ENCODE peak calls at places on chromosomes 5 and 9, in nine cellular contexts. B, T, N, Y, M, P, V, Q and X are unnamed samples.

GRCh38 chr9:87662808-87663528 is 63.0 kb upstream of the CTSL start:
- DNase-seq in M (peak; percentile 72), B (no peak), P (peak; percentile 37), N (peak; percentile 81), V (no peak), Y (peak; percentile 51), Q (peak; percentile 91), T (peak; percentile 75), X (peak; percentile 33)

GRCh38 chr9:96486351-96487029 is 36.5 kb downstream of the HABP4 start:
- DNase-seq in B (peak; percentile 56), N (no peak), P (peak; percentile 77), V (no peak), Y (no peak), T (peak; percentile 83), Q (peak; percentile 85), M (peak; percentile 83), X (no peak)

GRCh38 chr5:176837707-176838115 is 27.4 kb downstream of the UNC5A start:
- DNase-seq in P (peak; percentile 34), Y (peak; percentile 57), M (peak; percentile 36), T (peak; percentile 90), N (peak; percentile 88), Q (peak; percentile 94), V (peak; percentile 63), B (peak; percentile 44), X (peak; percentile 14)

GRCh38 chr5:42636425-42636824 is 120.2 kb upstream of the CCDC152 start:
- DNase-seq in Q (no peak), V (no peak), N (peak; percentile 17), Y (no peak), P (no peak), B (no peak), M (no peak), T (no peak), X (peak; percentile 0)

GRCh38 chr5:178382689-178383276 is 150.2 kb upstream of the PHYKPL start:
- DNase-seq in N (no peak), V (no peak), T (no peak), Q (peak; percentile 60), M (no peak), B (no peak), P (no peak), Y (no peak), X (no peak)

GRCh38 chr9:136511670-136512592 is 29.1 kb upstream of the SEC16A start:
- DNase-seq in M (no peak), T (no peak), B (no peak), V (no peak), N (no peak), Y (no peak), Q (no peak), P (no peak), X (no peak)

GRCh38 chr9:98104445-98104881 is 14.6 kb downstream of the TRIM14 start:
- DNase-seq in P (no peak), V (no peak), Q (peak; percentile 27), Y (no peak), N (no peak), B (no peak), M (no peak), T (no peak), X (peak; percentile 81)

GRCh38 chr5:52017567-52017966 is 634.3 kb downstream of the ISL1 start:
- DNase-seq in B (no peak), M (no peak), P (no peak), Y (no peak), N (no peak), V (no peak), Q (no peak), T (no peak), X (no peak)

GRCh38 chr9:129823163-129823933 is 588 bp downstream of the TOR1A start:
- DNase-seq in N (peak; percentile 22), Q (peak; percentile 83), M (no peak), P (no peak), B (no peak), T (peak; percentile 49), V (peak; percentile 18), Y (no peak), X (peak; percentile 51)

GRCh38 chr5:178057839-178058238 is 55.5 kb upstream of the N4BP3 start:
- DNase-seq in P (no peak), T (no peak), Y (no peak), V (no peak), N (no peak), B (no peak), Q (no peak), M (no peak), X (no peak)